ENCODE peak calls at places on chromosomes 4 and X, in eight cellular contexts. Y is brain microvascular endothelial cell; V is heart left ventricle; K is transverse colon; X is RWPE1; U is GM23338; E is naive thymus-derived CD4-positive, alpha-beta T cell; H is SK-N-SH. T is an unnamed sample.

GRCh38 chr4:165761968-165762367 is 111.1 kb upstream of the TLL1 start:
- DNase-seq in E (no peak), V (no peak), U (no peak), K (no peak), X (no peak), H (no peak), Y (no peak), T (no peak)

GRCh38 chrX:101410461-101410860 is 2.4 kb downstream of the HNRNPH2 start:
- DNase-seq in E (no peak), K (no peak), V (no peak), U (no peak), H (no peak), X (no peak), Y (no peak), T (peak)

GRCh38 chrX:68332156-68332823 is 101.0 kb downstream of the OPHN1 start:
- DNase-seq in X (no peak), U (peak), V (no peak), H (no peak), K (no peak), Y (no peak), E (no peak), T (no peak)

GRCh38 chr4:70437212-70437611 is 34.8 kb upstream of the MUC7 start:
- DNase-seq in U (peak), Y (no peak), X (no peak), V (no peak), K (no peak), H (no peak), E (no peak), T (no peak)

GRCh38 chr4:150136481-150136880 is 58.2 kb downstream of the DCLK2 start:
- DNase-seq in Y (peak), X (no peak), U (no peak), E (no peak), K (no peak), V (no peak), H (no peak), T (no peak)

GRCh38 chrX:151393514-151393913 is 3.5 kb upstream of the VMA21 start:
- DNase-seq in E (peak), V (no peak), U (peak), X (no peak), Y (no peak), K (no peak), H (no peak), T (peak)

GRCh38 chrX:55167124-55167523 is 53.0 kb upstream of the PAGE5 start:
- DNase-seq in K (no peak), U (peak), V (no peak), X (no peak), H (no peak), Y (no peak), E (no peak), T (no peak)

GRCh38 chr4:4603067-4603466 is 61.2 kb upstream of the STX18 start:
- DNase-seq in H (no peak), Y (no peak), E (no peak), V (no peak), K (no peak), X (no peak), U (no peak), T (no peak)

GRCh38 chr4:26441110-26441509 is 49.2 kb downstream of the CCKAR start:
- DNase-seq in H (no peak), V (no peak), E (no peak), Y (peak), X (no peak), K (no peak), U (no peak), T (no peak)

GRCh38 chr4:140652601-140653000 is 83.8 kb upstream of the UCP1 start:
- DNase-seq in X (no peak), Y (no peak), K (no peak), H (no peak), E (no peak), U (no peak), V (no peak), T (no peak)
- H3K27ac ChIP-seq in X (no peak), Y (no peak), K (no peak), H (no peak), E (no peak), U (no peak), V (no peak), T (no peak)

DNA sequence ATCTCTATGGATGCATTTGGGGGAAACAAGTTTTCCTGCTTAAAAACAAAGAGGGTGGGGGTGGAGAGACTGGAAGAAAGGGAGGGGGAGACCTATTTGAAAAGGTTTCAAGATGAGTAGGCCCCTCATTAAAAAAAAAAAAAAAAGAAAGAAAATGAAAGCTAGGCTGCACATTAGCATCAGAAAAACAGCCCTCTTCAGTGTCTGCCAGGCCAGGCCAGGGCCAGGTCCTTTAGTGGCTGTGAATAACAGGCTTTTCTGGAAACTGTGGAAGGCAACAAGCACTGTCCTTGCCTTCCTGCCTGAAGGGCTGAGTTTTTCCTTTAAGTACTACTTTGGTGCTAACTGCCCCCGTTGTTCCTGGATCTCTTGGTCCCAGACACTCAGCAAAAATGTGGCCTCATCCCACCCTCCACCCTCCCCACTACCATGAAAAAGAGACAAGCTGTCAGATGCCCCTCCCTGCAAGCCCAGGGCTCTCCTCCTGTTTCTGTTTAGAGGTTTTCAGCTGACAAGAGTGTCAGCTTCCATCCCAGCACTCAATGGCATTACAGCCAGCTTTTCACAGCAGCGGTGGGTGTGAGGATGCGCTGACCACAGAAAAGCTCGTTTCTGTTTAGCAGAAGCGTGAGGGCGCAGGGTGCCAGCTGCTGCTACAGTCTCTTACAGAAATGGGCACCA is 174.1 kb downstream of the NHS start:
- DNase-seq in Y (no peak), E (no peak), H (no peak), K (no peak), X (no peak), U (no peak), V (no peak), T (no peak)
- H3K27ac ChIP-seq in Y (no peak), E (no peak), H (no peak), K (no peak), X (no peak), U (no peak), V (no peak), T (no peak)

DNA sequence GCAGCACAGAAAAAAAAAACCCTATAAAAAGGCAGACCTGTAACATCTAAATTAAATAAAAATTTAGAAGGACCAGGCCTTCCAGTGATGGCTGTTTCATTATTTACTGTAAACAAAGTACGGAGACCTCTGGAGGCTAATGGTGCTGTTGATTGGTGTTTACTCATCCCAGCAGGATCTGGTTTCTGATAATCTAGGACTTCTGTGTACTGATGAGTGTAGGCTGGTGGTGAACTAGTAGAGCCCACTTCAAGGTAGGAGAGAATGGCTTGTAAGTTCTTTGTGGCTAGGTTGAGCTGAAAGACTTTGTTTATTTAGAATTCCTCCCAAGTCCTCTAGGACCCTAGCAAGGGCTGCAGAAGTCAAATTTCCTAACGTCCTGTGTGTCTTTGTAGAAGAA is 398.1 kb upstream of the PITX2 start:
- DNase-seq in E (no peak), U (no peak), H (no peak), X (no peak), Y (no peak), V (no peak), K (no peak), T (no peak)
- H3K27ac ChIP-seq in E (no peak), U (no peak), H (no peak), X (no peak), Y (no peak), V (no peak), K (no peak), T (no peak)

GRCh38 chr4:19711871-19712270 is 539.8 kb upstream of the SLIT2 start:
- DNase-seq in E (no peak), Y (no peak), H (no peak), X (peak), V (no peak), U (no peak), K (no peak), T (no peak)
- H3K27ac ChIP-seq in E (no peak), Y (no peak), H (peak), X (no peak), V (no peak), U (no peak), K (no peak), T (no peak)